ENCODE peak calls at places on chromosome 17, in six cellular contexts. Y is fibroblast of lung; T is stimulated activated CD8-positive, alpha-beta memory T cell treated with anti-CD3 and anti-CD28 coated beads, Interleukin-15, amount 100 ng/mL, for 4 hours; R is NAMALWA; U is osteocyte; F is NCI-H345. Z is an unnamed sample.

GRCh38 chr17:50183439-50184001 is 17.7 kb downstream of the SGCA start:
- DNase-seq in Y (peak; percentile 56), T (no peak), R (peak; percentile 59), U (no peak), F (no peak), Z (no peak)

GRCh38 chr17:41406205-41406604 is 8.8 kb upstream of the KRT31 start:
- DNase-seq in Y (no peak), T (no peak), R (no peak), U (no peak), F (no peak), Z (no peak)

GRCh38 chr17:10099051-10099571 is 99.3 kb downstream of the GAS7 start:
- DNase-seq in Y (peak; percentile 83), T (no peak), R (no peak), U (no peak), F (no peak), Z (peak; percentile 87)

GRCh38 chr17:68455756-68456528 is 1.4 kb downstream of the WIPI1 start:
- DNase-seq in Y (peak; percentile 98), T (no peak), R (no peak), U (no peak), F (no peak), Z (no peak)

GRCh38 chr17:28372203-28372944 is 880 bp downstream of the SARM1 start:
- DNase-seq in Y (peak; percentile 28), T (no peak), R (no peak), U (no peak), F (peak; percentile 32), Z (no peak)

GRCh38 chr17:82083009-82083408 is 15.0 kb downstream of the FASN start:
- DNase-seq in Y (no peak), T (no peak), R (no peak), U (no peak), F (no peak), Z (no peak)

GRCh38 chr17:72090108-72090507 is 30.7 kb upstream of the SOX9 start:
- DNase-seq in Y (no peak), T (no peak), R (no peak), U (no peak), F (no peak), Z (no peak)

GRCh38 chr17:12627177-12627629 is 38.5 kb upstream of the MYOCD start:
- DNase-seq in Y (peak; percentile 96), T (no peak), R (no peak), U (no peak), F (no peak), Z (no peak)

GRCh38 chr17:40803617-40804082 is 3.9 kb upstream of the KRT28 start:
- DNase-seq in Y (peak; percentile 64), T (peak; percentile 42), R (peak; percentile 75), U (peak; percentile 92), F (peak; percentile 84), Z (peak; percentile 74)

GRCh38 chr17:50817838-50818237 is 17.5 kb upstream of the WFIKKN2 start:
- DNase-seq in Y (no peak), T (no peak), R (no peak), U (no peak), F (no peak), Z (no peak)

GRCh38 chr17:12665263-12666210 is at the start of gene MYOCD:
- DNase-seq in Y (no peak), T (no peak), R (no peak), U (peak; percentile 86), F (peak; percentile 25), Z (no peak)

GRCh38 chr17:39667262-39668140 is 752 bp upstream of the PNMT start:
- DNase-seq in Y (no peak), T (no peak), R (no peak), U (no peak), F (no peak), Z (no peak)

GRCh38 chr17:82023447-82024241 is 539 bp downstream of the LRRC45 start:
- DNase-seq in Y (no peak), T (no peak), R (peak; percentile 39), U (no peak), F (peak; percentile 53), Z (no peak)

GRCh38 chr17:29645516-29646051 is 22.9 kb upstream of the CORO6 start:
- DNase-seq in Y (peak; percentile 96), T (no peak), R (no peak), U (no peak), F (no peak), Z (peak; percentile 95)

GRCh38 chr17:78390241-78391050 is 12.0 kb downstream of the PGS1 start:
- DNase-seq in Y (peak; percentile 94), T (no peak), R (no peak), U (no peak), F (no peak), Z (no peak)

GRCh38 chr17:69047368-69048263 is 13.1 kb downstream of the ABCA9 start:
- DNase-seq in Y (peak; percentile 93), T (no peak), R (no peak), U (no peak), F (no peak), Z (peak; percentile 69)

GRCh38 chr17:64200080-64201042 is 62.7 kb downstream of the TEX2 start:
- DNase-seq in Y (peak; percentile 50), T (no peak), R (no peak), U (no peak), F (no peak), Z (no peak)

GRCh38 chr17:48023408-48024148 is 14.0 kb downstream of the COPZ2 start:
- DNase-seq in Y (peak; percentile 56), T (no peak), R (peak; percentile 91), U (peak; percentile 93), F (peak; percentile 85), Z (peak; percentile 61)

GRCh38 chr17:80254396-80255241 is 6.0 kb upstream of the RNF213 start:
- DNase-seq in Y (peak; percentile 84), T (no peak), R (peak; percentile 32), U (no peak), F (peak; percentile 26), Z (no peak)

GRCh38 chr17:31216053-31216751 is 80.8 kb downstream of the OMG start:
- DNase-seq in Y (peak; percentile 89), T (no peak), R (peak; percentile 71), U (no peak), F (peak; percentile 27), Z (no peak)

GRCh38 chr17:13323990-13324389 is 277.7 kb downstream of the HS3ST3A1 start:
- DNase-seq in Y (peak; percentile 69), T (no peak), R (no peak), U (no peak), F (no peak), Z (no peak)

GRCh38 chr17:63780507-63780906 is 6.5 kb downstream of the DDX42 start:
- DNase-seq in Y (peak; percentile 37), T (no peak), R (no peak), U (no peak), F (no peak), Z (no peak)

GRCh38 chr17:44424828-44425463 is 35.5 kb upstream of the ITGA2B start:
- DNase-seq in Y (no peak), T (no peak), R (no peak), U (no peak), F (no peak), Z (no peak)

GRCh38 chr17:76772842-76773521 is 35.1 kb downstream of the MFSD11 start:
- DNase-seq in Y (peak; percentile 62), T (peak; percentile 13), R (no peak), U (no peak), F (no peak), Z (no peak)

GRCh38 chr17:1462164-1463112 is 6.4 kb upstream of the CRK start:
- DNase-seq in Y (no peak), T (no peak), R (no peak), U (no peak), F (no peak), Z (no peak)

GRCh38 chr17:21210411-21211076 is 3.4 kb downstream of the TMEM11 start:
- DNase-seq in Y (no peak), T (no peak), R (no peak), U (no peak), F (no peak), Z (no peak)

GRCh38 chr17:77810536-77810935 is 148.0 kb upstream of the TNRC6C start:
- DNase-seq in Y (peak; percentile 77), T (no peak), R (no peak), U (no peak), F (peak; percentile 56), Z (peak; percentile 31)

GRCh38 chr17:61251939-61252865 is 147.4 kb upstream of the TBX2 start:
- DNase-seq in Y (peak; percentile 100), T (peak; percentile 7), R (no peak), U (peak; percentile 93), F (no peak), Z (peak; percentile 80)

GRCh38 chr17:79970576-79971068 is 65.0 kb downstream of the TBC1D16 start:
- DNase-seq in Y (peak; percentile 40), T (no peak), R (peak; percentile 74), U (no peak), F (no peak), Z (no peak)

GRCh38 chr17:74513987-74514631 is 17.2 kb downstream of the CD300LB start:
- DNase-seq in Y (peak; percentile 50), T (no peak), R (peak; percentile 91), U (peak; percentile 51), F (peak; percentile 55), Z (no peak)

GRCh38 chr17:36877001-36877400 is 60.3 kb upstream of the LHX1 start:
- DNase-seq in Y (no peak), T (no peak), R (no peak), U (no peak), F (no peak), Z (no peak)

GRCh38 chr17:2212328-2212981 is 91.1 kb downstream of the SMG6 start:
- DNase-seq in Y (peak; percentile 83), T (no peak), R (no peak), U (no peak), F (no peak), Z (peak; percentile 73)

Z was measured in lower leg skin.